ENCODE peak calls at places on chromosome 1, in six cellular contexts. One of them, this sample, is unnamed.

GRCh38 chr1:6638226-6638625 is 13.6 kb downstream of the THAP3 start:
- DNase-seq in brain microvascular endothelial cell: no peak
- DNase-seq in ovary: peak; percentile 88
- DNase-seq in IMR-90: peak; percentile 80
- DNase-seq in neural progenitor cell: no peak
- DNase-seq in left ventricle myocardium inferior: peak; percentile 87
- DNase-seq in this sample: peak; percentile 94

GRCh38 chr1:22323141-22323845 is 128.4 kb upstream of the ZBTB40 start:
- DNase-seq in brain microvascular endothelial cell: no peak
- DNase-seq in ovary: no peak
- DNase-seq in IMR-90: no peak
- DNase-seq in neural progenitor cell: no peak
- DNase-seq in left ventricle myocardium inferior: no peak
- DNase-seq in this sample: no peak

GRCh38 chr1:162003061-162003824 is 20.4 kb downstream of the OLFML2B start:
- DNase-seq in brain microvascular endothelial cell: peak; percentile 93
- DNase-seq in ovary: peak; percentile 33
- DNase-seq in IMR-90: peak; percentile 86
- DNase-seq in neural progenitor cell: no peak
- DNase-seq in left ventricle myocardium inferior: no peak
- DNase-seq in this sample: peak; percentile 88

GRCh38 chr1:171794085-171794484 is 12.6 kb downstream of the METTL13 start:
- DNase-seq in brain microvascular endothelial cell: peak; percentile 73
- DNase-seq in ovary: no peak
- DNase-seq in IMR-90: peak; percentile 85
- DNase-seq in neural progenitor cell: no peak
- DNase-seq in left ventricle myocardium inferior: no peak
- DNase-seq in this sample: no peak

GRCh38 chr1:59520194-59520593 is 223.3 kb downstream of the FGGY start:
- DNase-seq in brain microvascular endothelial cell: peak; percentile 39
- DNase-seq in ovary: peak; percentile 53
- DNase-seq in IMR-90: peak; percentile 57
- DNase-seq in neural progenitor cell: no peak
- DNase-seq in left ventricle myocardium inferior: no peak
- DNase-seq in this sample: no peak

GRCh38 chr1:30132602-30133271 is 590.6 kb downstream of the MATN1 start:
- DNase-seq in brain microvascular endothelial cell: no peak
- DNase-seq in ovary: no peak
- DNase-seq in IMR-90: no peak
- DNase-seq in neural progenitor cell: no peak
- DNase-seq in left ventricle myocardium inferior: no peak
- DNase-seq in this sample: no peak

GRCh38 chr1:24311731-24312130 is 7.4 kb upstream of the GRHL3 start:
- DNase-seq in brain microvascular endothelial cell: no peak
- DNase-seq in ovary: no peak
- DNase-seq in IMR-90: no peak
- DNase-seq in neural progenitor cell: peak; percentile 36
- DNase-seq in left ventricle myocardium inferior: no peak
- DNase-seq in this sample: no peak

GRCh38 chr1:60596791-60597748 is 485.3 kb upstream of the NFIA start:
- DNase-seq in brain microvascular endothelial cell: peak; percentile 40
- DNase-seq in ovary: no peak
- DNase-seq in IMR-90: no peak
- DNase-seq in neural progenitor cell: no peak
- DNase-seq in left ventricle myocardium inferior: no peak
- DNase-seq in this sample: no peak

GRCh38 chr1:203072911-203073310 is 12.9 kb downstream of the MYOG start:
- DNase-seq in brain microvascular endothelial cell: no peak
- DNase-seq in ovary: no peak
- DNase-seq in IMR-90: peak; percentile 4
- DNase-seq in neural progenitor cell: no peak
- DNase-seq in left ventricle myocardium inferior: no peak
- DNase-seq in this sample: no peak

GRCh38 chr1:168372857-168373520 is 92.3 kb downstream of the TBX19 start:
- DNase-seq in brain microvascular endothelial cell: no peak
- DNase-seq in ovary: no peak
- DNase-seq in IMR-90: no peak
- DNase-seq in neural progenitor cell: no peak
- DNase-seq in left ventricle myocardium inferior: no peak
- DNase-seq in this sample: no peak

GRCh38 chr1:213507472-213508223 is 456.6 kb downstream of the RPS6KC1 start:
- DNase-seq in brain microvascular endothelial cell: no peak
- DNase-seq in ovary: no peak
- DNase-seq in IMR-90: no peak
- DNase-seq in neural progenitor cell: no peak
- DNase-seq in left ventricle myocardium inferior: no peak
- DNase-seq in this sample: no peak

GRCh38 chr1:97271906-97272788 is 550.6 kb downstream of the PTBP2 start:
- DNase-seq in brain microvascular endothelial cell: no peak
- DNase-seq in ovary: no peak
- DNase-seq in IMR-90: no peak
- DNase-seq in neural progenitor cell: no peak
- DNase-seq in left ventricle myocardium inferior: no peak
- DNase-seq in this sample: no peak

DNA sequence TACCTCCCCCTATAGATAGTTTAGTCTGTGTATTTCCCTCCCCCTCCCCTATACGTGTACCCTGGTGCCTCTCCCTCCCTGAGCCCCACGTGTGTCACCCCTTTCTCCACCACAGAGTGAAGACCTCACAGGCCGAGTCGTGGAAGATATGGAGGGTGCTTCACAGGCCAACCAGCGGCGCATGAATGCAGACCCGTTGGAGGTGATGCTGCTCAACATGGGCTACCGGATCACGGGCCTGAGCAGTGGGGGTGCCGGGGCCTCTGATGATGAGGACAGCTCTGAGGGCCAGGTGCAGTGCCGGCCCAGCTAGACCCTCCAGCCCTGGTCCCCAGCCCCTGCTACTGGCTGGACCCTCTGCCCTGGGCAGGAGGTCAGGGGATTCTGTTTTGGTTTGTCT is 15.9 kb upstream of the TMEM222 start:
- DNase-seq in brain microvascular endothelial cell: no peak
- DNase-seq in ovary: no peak
- DNase-seq in IMR-90: no peak
- DNase-seq in neural progenitor cell: no peak
- DNase-seq in left ventricle myocardium inferior: no peak
- DNase-seq in this sample: no peak
- H3K4me3 ChIP-seq in brain microvascular endothelial cell: no peak overlapping the region
- H3K4me3 ChIP-seq in ovary: no peak overlapping the region
- H3K4me3 ChIP-seq in IMR-90: no peak overlapping the region
- H3K4me3 ChIP-seq in neural progenitor cell: no peak overlapping the region
- H3K4me3 ChIP-seq in left ventricle myocardium inferior: no peak overlapping the region
- H3K4me3 ChIP-seq in this sample: no peak overlapping the region

GRCh38 chr1:61743432-61743705 is 1.1 kb downstream of the PATJ start:
- DNase-seq in brain microvascular endothelial cell: no peak
- DNase-seq in ovary: no peak
- DNase-seq in IMR-90: no peak
- DNase-seq in neural progenitor cell: no peak
- DNase-seq in left ventricle myocardium inferior: no peak
- DNase-seq in this sample: no peak
- H3K4me3 ChIP-seq in brain microvascular endothelial cell: peak overlapping the region; percentile 66
- H3K4me3 ChIP-seq in ovary: peak overlapping the region; percentile 83
- H3K4me3 ChIP-seq in IMR-90: peak overlapping the region; percentile 80
- H3K4me3 ChIP-seq in neural progenitor cell: peak overlapping the region; percentile 81
- H3K4me3 ChIP-seq in left ventricle myocardium inferior: peak overlapping the region; percentile 98
- H3K4me3 ChIP-seq in this sample: peak overlapping the region; percentile 77

GRCh38 chr1:109623601-109624161 is 4.0 kb downstream of the AMPD2 start:
- DNase-seq in brain microvascular endothelial cell: no peak
- DNase-seq in ovary: peak; percentile 16
- DNase-seq in IMR-90: no peak
- DNase-seq in neural progenitor cell: no peak
- DNase-seq in left ventricle myocardium inferior: no peak
- DNase-seq in this sample: no peak

GRCh38 chr1:109620890-109621289 is 1.3 kb downstream of the AMPD2 start:
- DNase-seq in brain microvascular endothelial cell: peak; percentile 95
- DNase-seq in ovary: peak; percentile 93
- DNase-seq in IMR-90: peak; percentile 95
- DNase-seq in neural progenitor cell: peak; percentile 94
- DNase-seq in left ventricle myocardium inferior: peak; percentile 93
- DNase-seq in this sample: peak; percentile 99

GRCh38 chr1:109621402-109622101 is 1.9 kb downstream of the AMPD2 start:
- DNase-seq in brain microvascular endothelial cell: no peak
- DNase-seq in ovary: peak; percentile 21
- DNase-seq in IMR-90: no peak
- DNase-seq in neural progenitor cell: no peak
- DNase-seq in left ventricle myocardium inferior: no peak
- DNase-seq in this sample: no peak

GRCh38 chr1:109622895-109623294 is 3.3 kb downstream of the AMPD2 start:
- DNase-seq in brain microvascular endothelial cell: no peak
- DNase-seq in ovary: peak; percentile 15
- DNase-seq in IMR-90: no peak
- DNase-seq in neural progenitor cell: no peak
- DNase-seq in left ventricle myocardium inferior: no peak
- DNase-seq in this sample: no peak

GRCh38 chr1:109622103-109622892 is 2.7 kb downstream of the AMPD2 start:
- DNase-seq in brain microvascular endothelial cell: no peak
- DNase-seq in ovary: no peak
- DNase-seq in IMR-90: no peak
- DNase-seq in neural progenitor cell: no peak
- DNase-seq in left ventricle myocardium inferior: no peak
- DNase-seq in this sample: no peak
- H3K4me3 ChIP-seq in brain microvascular endothelial cell: peak overlapping the region; percentile 75
- H3K4me3 ChIP-seq in ovary: no peak overlapping the region
- H3K4me3 ChIP-seq in IMR-90: peak overlapping the region; percentile 96
- H3K4me3 ChIP-seq in neural progenitor cell: no peak overlapping the region
- H3K4me3 ChIP-seq in left ventricle myocardium inferior: no peak overlapping the region
- H3K4me3 ChIP-seq in this sample: no peak overlapping the region

GRCh38 chr1:66535853-66536252 is 1.9 kb downstream of the SGIP1 start:
- DNase-seq in brain microvascular endothelial cell: no peak
- DNase-seq in ovary: no peak
- DNase-seq in IMR-90: no peak
- DNase-seq in neural progenitor cell: no peak
- DNase-seq in left ventricle myocardium inferior: no peak
- DNase-seq in this sample: no peak
- H3K4me3 ChIP-seq in brain microvascular endothelial cell: peak overlapping the region; percentile 69
- H3K4me3 ChIP-seq in ovary: no peak overlapping the region
- H3K4me3 ChIP-seq in IMR-90: peak overlapping the region; percentile 80
- H3K4me3 ChIP-seq in neural progenitor cell: no peak overlapping the region
- H3K4me3 ChIP-seq in left ventricle myocardium inferior: peak overlapping the region; percentile 70
- H3K4me3 ChIP-seq in this sample: peak overlapping the region; percentile 50

This sample was measured in aorta.